ENCODE peak calls at places on chromosomes 13 and 19, in eight cellular contexts. Y, T, L, C, X, V, F and S are unnamed samples.

GRCh38 chr13:25046274-25046984 is 49.5 kb upstream of the PABPC3 start:
- DNase-seq in V (no peak), Y (no peak), T (no peak), F (no peak), L (peak), X (no peak), C (no peak), S (no peak)

GRCh38 chr13:99405966-99406365 is 95.3 kb upstream of the TM9SF2 start:
- DNase-seq in C (no peak), T (no peak), L (no peak), X (no peak), F (no peak), Y (no peak), V (no peak), S (no peak)

GRCh38 chr19:8446055-8446709 is 1.4 kb downstream of the HNRNPM start:
- DNase-seq in V (no peak), X (no peak), T (no peak), F (no peak), Y (no peak), C (no peak), L (no peak), S (no peak)

GRCh38 chr13:46160474-46161066 is 21.4 kb downstream of the LCP1 start:
- DNase-seq in C (no peak), L (peak), V (peak), F (peak), T (no peak), Y (peak), X (peak), S (peak)

GRCh38 chr13:37446503-37446902 is 152.1 kb downstream of the POSTN start:
- DNase-seq in T (no peak), C (no peak), V (peak), X (no peak), Y (peak), F (peak), L (peak), S (no peak)

GRCh38 chr13:79966502-79966901 is 374.4 kb downstream of the SPRY2 start:
- DNase-seq in X (no peak), V (peak), Y (no peak), T (no peak), F (peak), L (no peak), C (no peak), S (no peak)

GRCh38 chr13:31824705-31825512 is 85.6 kb downstream of the RXFP2 start:
- DNase-seq in L (no peak), Y (peak), V (peak), C (no peak), X (no peak), F (no peak), T (no peak), S (no peak)

GRCh38 chr13:85665286-85665685 is 133.9 kb downstream of the SLITRK6 start:
- DNase-seq in T (no peak), C (no peak), L (no peak), V (peak), X (no peak), Y (peak), F (peak), S (peak)

GRCh38 chr19:18854982-18855381 is 23.2 kb downstream of the UPF1 start:
- DNase-seq in C (peak), X (no peak), V (no peak), Y (no peak), F (no peak), T (no peak), L (no peak), S (no peak)

GRCh38 chr19:20664917-20665781 is 3.8 kb upstream of the ZNF626 start:
- DNase-seq in Y (peak), C (no peak), V (peak), F (peak), L (peak), T (no peak), X (no peak), S (no peak)

GRCh38 chr13:42039946-42040729 is 8.3 kb upstream of the DGKH start:
- DNase-seq in X (peak), F (peak), T (peak), V (peak), C (peak), Y (peak), L (peak), S (peak)

GRCh38 chr13:108257238-108257637 is 12.3 kb upstream of the TNFSF13B start:
- DNase-seq in T (no peak), L (no peak), X (no peak), F (no peak), V (no peak), C (no peak), Y (no peak), S (no peak)

GRCh38 chr19:44819246-44819832 is 10.4 kb downstream of the BCAM start:
- DNase-seq in Y (no peak), L (no peak), C (no peak), V (no peak), T (no peak), X (no peak), F (no peak), S (no peak)

GRCh38 chr13:109715902-109716301 is 70.5 kb downstream of the IRS2 start:
- DNase-seq in X (no peak), F (peak), C (no peak), L (peak), T (peak), Y (peak), V (peak), S (no peak)

GRCh38 chr19:7224205-7224833 is 69.9 kb downstream of the INSR start:
- DNase-seq in C (no peak), Y (peak), V (peak), F (no peak), X (no peak), T (peak), L (no peak), S (no peak)

GRCh38 chr13:30932481-30933333 is at the start of gene TEX26:
- DNase-seq in L (peak), F (no peak), X (no peak), V (no peak), T (no peak), Y (no peak), C (no peak), S (no peak)

GRCh38 chr13:32538234-32538620 is 368 bp downstream of the N4BP2L2 start:
- DNase-seq in L (peak), T (peak), Y (peak), C (peak), X (no peak), V (peak), F (peak), S (no peak)

GRCh38 chr13:113857531-113858195 is 6.2 kb downstream of the GAS6 start:
- DNase-seq in L (no peak), F (peak), V (no peak), T (no peak), X (no peak), C (peak), Y (no peak), S (no peak)

GRCh38 chr13:33262069-33262487 is 23.5 kb downstream of the STARD13 start:
- DNase-seq in Y (no peak), F (peak), X (no peak), V (peak), L (no peak), C (no peak), T (no peak), S (no peak)

GRCh38 chr13:42745655-42746054 is 35.7 kb upstream of the FAM216B start:
- DNase-seq in V (peak), Y (no peak), X (no peak), C (no peak), T (no peak), F (no peak), L (no peak), S (no peak)

GRCh38 chr13:95704510-95704909 is 27.6 kb downstream of the DNAJC3 start:
- DNase-seq in T (no peak), X (no peak), F (peak), L (no peak), Y (no peak), C (no peak), V (no peak), S (no peak)

GRCh38 chr13:46679369-46680180 is 117.4 kb downstream of the ESD start:
- DNase-seq in F (no peak), C (no peak), X (peak), V (peak), T (no peak), Y (peak), L (no peak), S (no peak)

GRCh38 chr13:32824671-32825070 is 191.6 kb upstream of the KL start:
- DNase-seq in L (no peak), X (no peak), Y (peak), F (peak), T (no peak), C (no peak), V (peak), S (no peak)

GRCh38 chr19:13476071-13476470 is 30.2 kb downstream of the CACNA1A start:
- DNase-seq in L (no peak), T (no peak), X (no peak), V (no peak), C (no peak), F (no peak), Y (no peak), S (no peak)

GRCh38 chr19:51551673-51552440 is 19.2 kb upstream of the ZNF175 start:
- DNase-seq in C (no peak), T (no peak), V (no peak), X (no peak), Y (no peak), L (no peak), F (no peak), S (no peak)

GRCh38 chr19:30710721-30711120 is 338.5 kb downstream of the ZNF536 start:
- DNase-seq in V (no peak), X (no peak), F (no peak), L (no peak), T (no peak), Y (no peak), C (no peak), S (no peak)

GRCh38 chr19:53853707-53854106 is 14.0 kb upstream of the MYADM start:
- DNase-seq in L (no peak), C (no peak), F (no peak), T (no peak), Y (no peak), V (no peak), X (no peak), S (no peak)

GRCh38 chr13:93847162-93847561 is 620.6 kb downstream of the GPC6 start:
- DNase-seq in V (peak), C (no peak), L (no peak), T (no peak), X (no peak), F (peak), Y (peak), S (no peak)

GRCh38 chr19:2982556-2982955 is 5.2 kb downstream of the TLE6 start:
- DNase-seq in F (no peak), V (no peak), X (no peak), L (no peak), T (no peak), C (no peak), Y (no peak), S (no peak)

GRCh38 chr19:44025217-44025936 is at the start of gene ZNF222:
- DNase-seq in X (peak), T (peak), V (peak), L (peak), Y (peak), C (peak), F (peak), S (peak)

GRCh38 chr19:44816301-44816700 is 7.4 kb downstream of the BCAM start:
- DNase-seq in Y (no peak), T (no peak), F (no peak), X (no peak), L (no peak), V (no peak), C (no peak), S (no peak)

GRCh38 chr13:27559714-27560113 is 60.6 kb downstream of the LNX2 start:
- DNase-seq in T (no peak), Y (no peak), C (no peak), V (no peak), L (no peak), X (peak), F (peak), S (no peak)

GRCh38 chr13:101521371-101521770 is 68.9 kb downstream of the ITGBL1 start:
- DNase-seq in L (no peak), Y (no peak), F (no peak), X (no peak), V (no peak), T (no peak), C (no peak), S (no peak)

GRCh38 chr13:30818323-30818960 is 83.1 kb downstream of the ALOX5AP start:
- DNase-seq in L (peak), T (no peak), C (no peak), Y (peak), F (peak), V (peak), X (no peak), S (no peak)

GRCh38 chr13:52599853-52600603 is 42.2 kb upstream of the HNRNPA1L2 start:
- DNase-seq in T (no peak), V (peak), Y (peak), C (no peak), F (peak), X (no peak), L (peak), S (no peak)

GRCh38 chr13:110001622-110002275 is 215.4 kb upstream of the IRS2 start:
- DNase-seq in L (no peak), X (no peak), C (no peak), Y (peak), V (peak), F (peak), T (no peak), S (no peak)

GRCh38 chr19:14835011-14835410 is at the start of the genes OR7A5 and OR7C1:
- DNase-seq in Y (no peak), L (no peak), T (no peak), V (peak), C (no peak), X (no peak), F (peak), S (no peak)

GRCh38 chr19:18589380-18590272 is 1.0 kb downstream of the REX1BD start:
- DNase-seq in F (peak), L (peak), Y (peak), T (peak), V (peak), C (peak), X (no peak), S (no peak)

DNA sequence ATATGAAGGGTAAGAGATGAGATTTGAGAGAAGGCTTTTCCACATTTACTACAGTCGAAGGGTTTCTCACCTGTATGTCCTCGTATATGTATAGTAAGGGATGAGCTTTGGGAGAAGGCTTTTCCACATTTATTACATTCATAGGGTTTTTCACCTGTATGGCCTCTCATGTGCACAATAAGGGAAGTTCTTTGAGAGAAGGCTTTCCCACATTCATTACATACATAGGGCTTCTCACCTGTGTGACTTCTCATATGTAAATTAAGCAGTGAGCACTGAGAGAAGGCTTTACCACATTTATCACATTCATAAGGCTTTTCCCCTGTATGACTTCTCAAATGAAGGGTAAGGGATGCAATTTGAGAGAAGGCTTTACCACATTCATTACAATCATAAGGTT is 41.8 kb downstream of the ZNF527 start:
- DNase-seq in T (no peak), V (peak), X (no peak), C (no peak), Y (no peak), L (no peak), F (no peak), S (no peak)
- H3K4me3 ChIP-seq in T (peak), V (no peak), X (peak), C (no peak), Y (no peak), L (no peak), F (no peak), S (no peak)

GRCh38 chr13:26052136-26052736 is 420 bp upstream of the SHISA2 start:
- DNase-seq in F (no peak), Y (no peak), V (no peak), T (no peak), L (no peak), C (no peak), X (no peak), S (no peak)
- H3K4me3 ChIP-seq in F (no peak), Y (peak), V (peak), T (peak), L (peak), C (peak), X (no peak), S (peak)

GRCh38 chr19:55103190-55103589 is 14.2 kb downstream of the PPP1R12C start:
- DNase-seq in T (no peak), V (no peak), Y (no peak), X (no peak), L (no peak), F (no peak), C (no peak), S (no peak)
- H3K4me3 ChIP-seq in T (no peak), V (no peak), Y (no peak), X (no peak), L (no peak), F (no peak), C (no peak), S (no peak)

DNA sequence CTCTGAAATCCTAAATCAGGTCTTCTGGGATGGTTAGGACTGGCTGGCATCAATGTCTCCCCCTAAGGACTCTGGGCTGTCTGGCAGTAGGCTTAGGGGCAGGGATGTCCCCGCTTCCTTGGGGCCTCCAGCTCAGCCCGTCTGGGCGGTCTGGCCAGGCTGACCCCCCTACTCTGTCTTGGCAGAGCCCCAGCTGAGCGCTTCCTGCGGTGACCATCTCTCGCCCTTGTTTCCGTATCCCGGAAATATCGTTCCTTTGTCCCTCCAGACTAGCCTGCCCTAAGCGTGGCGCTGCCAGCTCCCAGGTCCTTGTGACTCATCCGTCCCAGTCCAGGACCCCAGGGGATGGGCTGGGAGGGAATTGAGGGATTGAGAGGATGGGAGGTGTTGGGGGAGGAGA is 11.3 kb downstream of the GTPBP3 start:
- DNase-seq in F (no peak), Y (peak), C (no peak), V (peak), L (no peak), T (no peak), X (no peak), S (no peak)
- H3K4me3 ChIP-seq in F (no peak), Y (no peak), C (no peak), V (no peak), L (no peak), T (no peak), X (no peak), S (no peak)

GRCh38 chr19:47881757-47882156 is 4.4 kb downstream of the SULT2A1 start:
- DNase-seq in L (no peak), V (no peak), T (no peak), C (peak), Y (no peak), X (no peak), F (no peak), S (no peak)
- H3K4me3 ChIP-seq in L (no peak), V (no peak), T (no peak), C (no peak), Y (no peak), X (no peak), F (no peak), S (no peak)

DNA sequence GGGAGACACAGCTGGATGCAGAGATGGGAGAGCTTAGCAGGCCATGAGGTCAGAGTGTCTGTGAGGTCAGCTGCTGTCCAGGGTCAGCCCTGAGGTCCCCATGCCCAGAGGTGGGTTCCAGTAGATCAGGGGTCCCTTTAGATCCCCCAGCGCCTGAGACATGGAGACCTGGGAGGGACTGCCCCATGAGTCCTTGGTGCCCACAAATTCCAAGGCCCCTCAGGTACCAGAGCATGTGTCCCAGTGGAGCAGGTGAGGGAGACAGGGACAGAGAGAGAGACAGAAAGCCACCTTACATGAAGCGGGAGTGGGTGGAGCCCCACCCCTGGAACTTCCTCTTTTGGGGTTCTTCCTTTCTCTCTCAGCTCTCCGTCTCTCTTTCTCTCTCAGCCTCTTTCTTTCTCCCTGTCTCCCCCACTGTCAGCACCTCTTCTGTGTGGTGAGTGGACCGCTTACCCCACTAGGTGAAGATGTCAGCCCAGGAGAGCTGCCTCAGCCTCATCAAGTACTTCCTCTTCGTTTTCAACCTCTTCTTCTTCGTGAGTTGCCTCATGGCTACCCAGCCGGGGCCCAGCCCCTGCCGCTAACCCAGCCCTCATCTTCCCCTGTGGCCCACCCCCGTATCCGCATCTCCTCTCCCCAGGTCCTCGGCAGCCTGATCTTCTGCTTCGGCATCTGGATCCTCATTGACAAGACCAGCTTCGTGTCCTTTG is at the start of gene CD37:
- DNase-seq in Y (no peak), F (no peak), L (no peak), X (peak), C (peak), T (no peak), V (no peak), S (no peak)
- H3K4me3 ChIP-seq in Y (no peak), F (no peak), L (no peak), X (peak), C (peak), T (no peak), V (no peak), S (no peak)

GRCh38 chr19:920051-920857 is 3.1 kb downstream of the KISS1R start:
- DNase-seq in V (no peak), F (peak), T (no peak), C (no peak), Y (peak), L (peak), X (peak), S (peak)
- H3K4me3 ChIP-seq in V (peak), F (no peak), T (peak), C (peak), Y (no peak), L (peak), X (peak), S (peak)

GRCh38 chr19:5321851-5322681 is 18.5 kb downstream of the PTPRS start:
- DNase-seq in V (no peak), X (no peak), T (no peak), L (peak), Y (no peak), C (no peak), F (no peak), S (peak)

GRCh38 chr19:5326545-5326944 is 14.1 kb downstream of the PTPRS start:
- DNase-seq in L (no peak), Y (no peak), C (no peak), V (no peak), F (no peak), T (no peak), X (no peak), S (no peak)

GRCh38 chr19:5324947-5325346 is 15.7 kb downstream of the PTPRS start:
- DNase-seq in Y (no peak), V (no peak), T (no peak), X (no peak), L (no peak), F (no peak), C (no peak), S (no peak)

GRCh38 chr19:5321066-5321642 is 19.5 kb downstream of the PTPRS start:
- DNase-seq in X (no peak), Y (no peak), L (no peak), C (no peak), F (no peak), T (no peak), V (no peak), S (no peak)

DNA sequence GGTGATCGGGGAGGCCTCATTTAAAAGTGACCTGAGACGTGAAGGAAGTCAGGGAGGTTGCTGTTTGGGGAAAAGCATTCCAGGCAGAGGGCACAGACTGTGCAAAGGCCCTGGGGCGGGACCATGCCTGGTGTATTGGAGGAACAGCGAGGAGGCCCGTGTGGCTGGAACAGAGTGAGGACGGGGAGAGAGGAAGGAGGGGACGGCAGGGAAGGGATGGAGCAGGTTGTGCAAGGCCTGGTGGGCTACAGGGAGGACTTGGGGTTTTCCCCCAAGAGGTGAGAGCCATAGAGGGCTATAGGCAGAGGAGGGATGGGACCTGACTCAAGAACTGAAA is 17.2 kb downstream of the PTPRS start:
- DNase-seq in V (no peak), T (no peak), X (no peak), C (no peak), L (no peak), F (no peak), Y (no peak), S (no peak)
- H3K4me3 ChIP-seq in V (no peak), T (no peak), X (no peak), C (no peak), L (no peak), F (no peak), Y (no peak), S (no peak)